ENCODE peak calls at places on chromosomes 1 and 21, in six cellular contexts. S is thoracic aorta, Y is GM23248, V is SK-N-SH, M is heart left ventricle, Q is lower lobe of right lung. X is an unnamed sample.

GRCh38 chr1:98781906-98782305 is 120.4 kb downstream of the SNX7 start:
- DNase-seq in M (no peak), Q (no peak), Y (no peak), V (no peak), S (no peak), X (no peak)

GRCh38 chr21:46116846-46117585 is 19.1 kb downstream of the COL6A2 start:
- DNase-seq in S (no peak), M (peak; percentile 14), Y (peak; percentile 70), V (peak; percentile 35), Q (peak; percentile 36), X (peak; percentile 56)

GRCh38 chr1:160158031-160158430 is 6.6 kb downstream of the ATP1A4 start:
- DNase-seq in V (no peak), S (no peak), Y (no peak), Q (no peak), M (no peak), X (no peak)

GRCh38 chr1:180231506-180232420 is 1.7 kb downstream of the LHX4 start:
- DNase-seq in S (no peak), M (no peak), V (peak; percentile 61), Q (no peak), Y (peak; percentile 55), X (no peak)

GRCh38 chr1:222065234-222065633 is 323.3 kb upstream of the DUSP10 start:
- DNase-seq in Y (no peak), V (no peak), S (no peak), M (no peak), Q (no peak), X (no peak)

GRCh38 chr1:233815865-233816264 is 88.6 kb upstream of the SLC35F3 start:
- DNase-seq in Q (no peak), M (no peak), Y (no peak), S (no peak), V (peak; percentile 15), X (no peak)

GRCh38 chr1:55215194-55216021 is at the start of gene USP24:
- DNase-seq in S (no peak), V (peak; percentile 95), Y (peak; percentile 86), M (peak; percentile 89), Q (peak; percentile 91), X (peak; percentile 67)

GRCh38 chr1:7008975-7009740 is 223.9 kb downstream of the CAMTA1 start:
- DNase-seq in Q (no peak), Y (no peak), V (no peak), S (no peak), M (no peak), X (no peak)

GRCh38 chr1:164774413-164774812 is 215.4 kb downstream of the PBX1 start:
- DNase-seq in S (no peak), Y (peak; percentile 42), V (no peak), M (no peak), Q (no peak), X (no peak)

GRCh38 chr1:170067253-170067819 is 7.2 kb downstream of the KIFAP3 start:
- DNase-seq in Q (no peak), Y (no peak), V (no peak), S (no peak), M (no peak), X (no peak)

DNA sequence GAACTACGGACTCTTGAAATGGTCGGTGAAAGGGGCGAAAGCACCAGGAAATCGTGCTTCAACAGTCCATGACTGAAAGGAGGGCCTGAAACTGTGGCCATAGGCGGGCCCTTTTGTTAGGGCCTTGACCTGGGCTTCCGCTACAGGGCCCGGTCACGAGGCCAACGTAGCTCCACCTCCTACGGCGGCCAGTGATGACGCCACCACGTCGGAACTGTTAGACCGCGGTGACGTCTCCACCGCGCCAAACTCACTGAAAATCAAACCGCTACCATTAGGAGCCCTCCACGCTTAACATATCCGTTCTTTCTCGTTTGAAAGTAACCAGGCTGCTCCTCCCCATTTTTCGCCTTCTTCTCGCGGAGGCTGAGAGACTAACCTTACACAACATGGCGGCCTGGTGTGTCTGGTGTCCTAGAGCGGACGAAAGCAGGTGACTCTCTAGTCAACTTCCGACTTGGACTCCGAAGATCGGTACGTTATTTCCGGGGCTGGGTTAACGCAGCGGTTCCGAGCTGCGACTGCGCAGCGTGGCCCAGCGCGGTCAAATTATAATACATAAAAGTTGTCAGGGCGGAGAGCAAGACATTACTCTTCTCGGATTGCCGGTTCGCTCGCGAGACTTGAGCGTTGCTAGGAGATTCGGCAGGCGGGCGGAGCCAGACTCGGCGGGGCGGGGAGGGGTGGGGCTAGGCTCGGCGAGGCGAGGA is 376 bp upstream of the CACYBP start:
- DNase-seq in Y (peak; percentile 100), S (peak; percentile 88), Q (peak; percentile 98), M (peak; percentile 98), V (peak; percentile 79), X (peak; percentile 94)
- H3K27ac ChIP-seq in Y (peak overlapping the region; percentile 98), S (peak overlapping the region; percentile 97), Q (peak overlapping the region; percentile 99), M (peak overlapping the region; percentile 97), V (peak overlapping the region; percentile 98), X (peak overlapping the region; percentile 81)

GRCh38 chr1:11841245-11842153 is 6.1 kb downstream of the NPPA start:
- DNase-seq in Q (no peak), V (peak; percentile 56), S (no peak), M (no peak), Y (no peak), X (no peak)
- H3K27ac ChIP-seq in Q (no peak overlapping the region), V (no peak overlapping the region), S (no peak overlapping the region), M (peak overlapping the region; percentile 68), Y (no peak overlapping the region), X (no peak overlapping the region)

GRCh38 chr1:27301052-27301422 is 20.9 kb upstream of the TMEM222 start:
- DNase-seq in S (no peak), V (no peak), M (no peak), Q (no peak), Y (no peak), X (no peak)

GRCh38 chr1:27301582-27302199 is 20.3 kb upstream of the TMEM222 start:
- DNase-seq in Y (no peak), S (no peak), Q (no peak), M (no peak), V (no peak), X (no peak)

GRCh38 chr1:27303509-27303908 is 18.5 kb upstream of the TMEM222 start:
- DNase-seq in Y (no peak), Q (no peak), M (no peak), V (no peak), S (no peak), X (no peak)

GRCh38 chr1:27300341-27301051 is 21.5 kb upstream of the TMEM222 start:
- DNase-seq in M (peak; percentile 85), S (peak; percentile 34), V (peak; percentile 90), Q (peak; percentile 87), Y (peak; percentile 88), X (peak; percentile 74)

DNA sequence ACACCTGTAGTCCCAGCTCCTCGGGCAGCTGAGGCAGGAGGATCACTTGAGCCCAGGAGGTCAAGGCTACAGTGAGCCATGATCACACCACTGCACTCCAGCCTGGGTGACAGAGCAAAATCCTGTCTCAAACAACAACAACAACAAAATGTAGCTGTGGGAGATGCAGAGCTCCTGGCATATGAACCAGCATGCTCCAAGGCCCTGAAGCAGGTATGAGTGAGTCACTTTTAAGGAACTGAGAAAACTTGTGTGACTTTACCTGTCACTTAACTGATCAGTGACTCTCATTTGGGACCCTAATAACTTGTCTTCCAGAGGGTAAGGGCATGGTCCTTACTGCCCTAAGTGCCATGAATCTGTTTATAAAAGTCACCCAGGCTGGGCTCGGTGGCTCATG is 19.4 kb upstream of the TMEM222 start:
- DNase-seq in M (no peak), S (no peak), Q (no peak), V (no peak), Y (no peak), X (no peak)
- H3K27ac ChIP-seq in M (no peak overlapping the region), S (no peak overlapping the region), Q (no peak overlapping the region), V (no peak overlapping the region), Y (no peak overlapping the region), X (no peak overlapping the region)

DNA sequence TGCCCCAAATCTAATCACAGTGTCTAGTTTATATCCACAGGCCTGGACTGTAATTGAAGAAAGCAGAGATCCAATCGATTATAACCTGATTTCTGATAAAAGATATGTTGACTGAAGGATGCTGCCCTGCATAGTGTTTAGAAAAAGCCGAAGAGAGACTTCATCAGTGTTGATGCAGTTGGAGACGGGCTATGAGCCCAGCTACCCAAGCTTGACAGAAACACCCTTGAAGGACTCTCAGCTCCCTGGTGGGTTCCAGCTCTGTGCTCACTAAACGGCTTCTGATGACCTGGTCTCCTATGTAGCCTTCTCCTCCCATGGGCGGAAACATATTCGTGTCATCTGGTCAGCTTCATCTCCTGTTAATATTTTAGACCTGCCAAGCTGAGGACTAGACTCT is 10.2 kb downstream of the FAM89A start:
- DNase-seq in M (no peak), Q (no peak), V (peak; percentile 34), Y (no peak), S (no peak), X (no peak)
- H3K27ac ChIP-seq in M (no peak overlapping the region), Q (no peak overlapping the region), V (no peak overlapping the region), Y (no peak overlapping the region), S (no peak overlapping the region), X (no peak overlapping the region)

GRCh38 chr1:18999287-18999852 is 42.9 kb upstream of the IFFO2 start:
- DNase-seq in Y (peak; percentile 38), S (peak; percentile 21), V (no peak), Q (no peak), M (no peak), X (no peak)
- H3K27ac ChIP-seq in Y (no peak overlapping the region), S (peak overlapping the region; percentile 78), V (no peak overlapping the region), Q (no peak overlapping the region), M (no peak overlapping the region), X (peak overlapping the region; percentile 46)

GRCh38 chr1:150881331-150882070 is 5.1 kb upstream of the ARNT start:
- DNase-seq in M (no peak), S (no peak), V (no peak), Y (peak; percentile 94), Q (no peak), X (no peak)
- H3K27ac ChIP-seq in M (no peak overlapping the region), S (peak overlapping the region; percentile 34), V (peak overlapping the region; percentile 23), Y (peak overlapping the region; percentile 92), Q (peak overlapping the region; percentile 53), X (peak overlapping the region; percentile 63)

GRCh38 chr1:39250460-39251240 is 46.2 kb downstream of the MACF1 start:
- DNase-seq in Y (peak; percentile 71), S (no peak), Q (no peak), V (no peak), M (no peak), X (no peak)
- H3K27ac ChIP-seq in Y (no peak overlapping the region), S (no peak overlapping the region), Q (no peak overlapping the region), V (no peak overlapping the region), M (no peak overlapping the region), X (no peak overlapping the region)

DNA sequence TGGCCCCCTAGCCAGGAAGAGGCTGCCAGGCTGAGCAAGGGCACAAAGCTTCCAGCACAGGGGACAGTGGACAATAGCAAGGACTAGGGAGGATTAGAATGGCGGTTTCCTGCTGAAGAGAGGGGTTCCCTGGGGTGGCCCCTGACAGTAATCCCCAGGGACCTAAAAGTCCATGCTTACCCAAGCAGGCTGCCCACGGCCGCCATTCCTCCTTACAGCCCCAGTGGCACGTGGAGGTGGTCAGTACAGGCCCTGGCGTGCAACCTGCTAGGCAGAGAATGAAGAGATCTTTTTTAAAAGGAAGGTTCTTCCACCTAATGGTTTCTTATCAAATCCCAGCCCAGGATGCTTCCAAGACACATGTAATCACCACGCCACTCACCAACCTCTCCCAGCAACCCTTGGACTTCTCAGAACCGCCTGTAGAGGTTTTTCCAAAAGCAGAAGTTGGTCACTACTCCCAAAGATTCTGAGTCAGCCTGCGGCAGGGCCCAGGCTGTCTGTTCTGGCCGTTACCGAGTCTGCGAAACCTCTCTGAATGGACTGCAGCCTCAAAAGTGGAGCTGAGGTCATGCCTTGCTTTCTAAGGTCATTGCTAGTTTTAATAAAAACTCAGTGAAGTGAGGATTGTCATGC is 926 bp downstream of the MRPL55 start:
- DNase-seq in Y (no peak), S (no peak), Q (peak; percentile 51), M (no peak), V (no peak), X (no peak)
- H3K27ac ChIP-seq in Y (peak overlapping the region; percentile 22), S (peak overlapping the region; percentile 76), Q (peak overlapping the region; percentile 92), M (peak overlapping the region; percentile 89), V (no peak overlapping the region), X (no peak overlapping the region)

X was measured in RWPE2.